ENCODE peak calls at places on chromosomes 2 and 18, in six cellular contexts. N is K562, L is GM12891, C is GM12878, Z is GM12892, A is HepG2. U is an unnamed sample.

GRCh38 chr2:10709290-10709939 is 12.0 kb upstream of the ATP6V1C2 start:
- DNase-seq in N (no peak), L (no peak), C (no peak), Z (no peak), A (peak), U (peak)

GRCh38 chr2:162333968-162334367 is 10.0 kb upstream of the GCA start:
- DNase-seq in N (peak), L (no peak), C (no peak), Z (no peak), A (peak), U (no peak)

GRCh38 chr2:27194538-27195354 is 17.1 kb upstream of the ATRAID start:
- DNase-seq in N (no peak), L (no peak), C (no peak), Z (no peak), A (peak), U (no peak)

GRCh38 chr2:64905338-64906024 is 83.7 kb upstream of the SLC1A4 start:
- DNase-seq in N (no peak), L (no peak), C (no peak), Z (no peak), A (no peak), U (no peak)

GRCh38 chr2:12274591-12274990 is 442.1 kb upstream of the TRIB2 start:
- DNase-seq in N (no peak), L (no peak), C (no peak), Z (no peak), A (no peak), U (no peak)

GRCh38 chr2:60391250-60392013 is 162.0 kb downstream of the BCL11A start:
- DNase-seq in N (no peak), L (no peak), C (no peak), Z (no peak), A (no peak), U (no peak)

GRCh38 chr2:217822296-217823252 is 180.2 kb downstream of the TNS1 start:
- DNase-seq in N (no peak), L (no peak), C (no peak), Z (no peak), A (no peak), U (no peak)

GRCh38 chr18:37778417-37779165 is 213.0 kb upstream of the CELF4 start:
- DNase-seq in N (peak), L (peak), C (no peak), Z (peak), A (peak), U (peak)

GRCh38 chr2:41038408-41038807 is 586.5 kb upstream of the SLC8A1 start:
- DNase-seq in N (no peak), L (no peak), C (no peak), Z (no peak), A (no peak), U (no peak)

GRCh38 chr2:81645750-81646301 is 1341.3 kb upstream of the LRRTM1 start:
- DNase-seq in N (no peak), L (no peak), C (peak), Z (no peak), A (no peak), U (no peak)

GRCh38 chr2:240524963-240525718 is 32.6 kb downstream of the ANKMY1 start:
- DNase-seq in N (no peak), L (no peak), C (no peak), Z (no peak), A (no peak), U (no peak)

GRCh38 chr2:224904390-224904789 is 137.9 kb downstream of the DOCK10 start:
- DNase-seq in N (no peak), L (no peak), C (no peak), Z (no peak), A (no peak), U (no peak)

GRCh38 chr2:197168705-197169104 is 141.9 kb downstream of the ANKRD44 start:
- DNase-seq in N (peak), L (no peak), C (no peak), Z (peak), A (peak), U (peak)

GRCh38 chr18:62420513-62421209 is 95.6 kb downstream of the TNFRSF11A start:
- DNase-seq in N (peak), L (peak), C (peak), Z (no peak), A (peak), U (no peak)

GRCh38 chr18:62418258-62418657 is 93.1 kb downstream of the TNFRSF11A start:
- DNase-seq in N (no peak), L (no peak), C (no peak), Z (no peak), A (no peak), U (no peak)

GRCh38 chr18:62425465-62426190 is 97.2 kb upstream of the ZCCHC2 start:
- DNase-seq in N (peak), L (no peak), C (no peak), Z (no peak), A (peak), U (peak)

DNA sequence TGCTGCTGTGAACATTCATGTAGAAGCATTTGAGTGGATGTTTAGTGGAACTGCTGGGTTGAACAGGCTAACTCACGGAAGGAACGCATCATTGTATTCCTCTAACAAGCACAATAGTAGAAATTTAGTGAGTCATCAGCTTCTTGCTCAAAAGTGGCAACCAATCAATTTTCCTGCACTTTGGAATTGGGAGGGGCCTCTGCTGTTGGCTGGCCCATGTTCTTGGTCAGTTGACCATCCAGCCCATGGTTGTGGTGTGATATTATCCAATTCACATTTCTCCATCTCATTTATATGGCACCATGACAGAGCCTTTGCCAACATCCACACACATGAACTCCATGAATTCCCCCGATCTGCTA is 95.0 kb downstream of the TNFRSF11A start:
- DNase-seq in N (peak), L (no peak), C (no peak), Z (no peak), A (peak), U (no peak)
- TF ChIP-seq TAF1 in N (no peak), L (no peak), C (no peak), Z (no peak), A (no peak), U (no peak)

DNA sequence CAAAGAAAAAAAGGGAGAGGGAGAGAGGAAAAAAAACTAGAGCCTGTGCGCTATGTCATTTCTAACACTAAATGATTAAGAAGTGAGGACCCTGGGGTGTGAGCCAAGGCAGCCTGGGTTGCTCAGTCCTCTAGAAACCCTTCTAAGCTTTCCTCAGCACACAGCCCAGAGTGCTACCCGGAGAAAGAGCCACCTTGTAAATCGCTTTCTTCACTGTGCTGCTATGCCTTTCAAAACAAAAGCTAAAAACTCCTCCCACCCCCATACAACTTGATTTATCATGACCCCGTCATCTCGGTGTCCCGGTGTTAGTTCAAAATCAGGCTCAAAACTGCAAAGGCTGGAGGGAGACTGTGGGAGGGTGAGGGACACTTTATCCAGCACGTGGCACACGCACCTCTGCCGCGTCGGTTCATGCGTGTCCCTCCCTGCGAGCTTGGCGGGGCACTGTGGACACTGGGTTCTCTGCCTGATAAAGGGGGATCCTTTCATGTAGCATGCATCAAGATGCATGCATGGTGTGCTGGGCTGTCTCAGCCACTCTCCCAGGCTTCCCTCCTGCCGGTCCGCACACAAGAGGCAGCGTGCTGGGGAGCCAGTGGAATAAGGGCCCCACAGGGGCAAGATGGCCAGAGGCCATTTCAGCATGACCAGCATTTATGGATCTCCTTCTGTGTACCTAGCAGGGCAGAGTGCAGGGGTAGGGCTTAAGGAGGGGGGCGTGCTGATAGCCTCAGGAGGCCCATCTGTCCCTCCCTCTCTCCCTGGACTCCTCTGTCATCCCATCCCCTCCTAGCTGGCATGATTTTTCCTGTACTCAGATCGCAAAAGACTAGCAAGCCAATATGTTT is 170.4 kb downstream of the SMAD7 start:
- DNase-seq in N (peak), L (no peak), C (no peak), Z (no peak), A (no peak), U (peak)
- TF ChIP-seq TAF1 in N (no peak), L (no peak), C (no peak), Z (no peak), A (no peak), U (no peak)

DNA sequence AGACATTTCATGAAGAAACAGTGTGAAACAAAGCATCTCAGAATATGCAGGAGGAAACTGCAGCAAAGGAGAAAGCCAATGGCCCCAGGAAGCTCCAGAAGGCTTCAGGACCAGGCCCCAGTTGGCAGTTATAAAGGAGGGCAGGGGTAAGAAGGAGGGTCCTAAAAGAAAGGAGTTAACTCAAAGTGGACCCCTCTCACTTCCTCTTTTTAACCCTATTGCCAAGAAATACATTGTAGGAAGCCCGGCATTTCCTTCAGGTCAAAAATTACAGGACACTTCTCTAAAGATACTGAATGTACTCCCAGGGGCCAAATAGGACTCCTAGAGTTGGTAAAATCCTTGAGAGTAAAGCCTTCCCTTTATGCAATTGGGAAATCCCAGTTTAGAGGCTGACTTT is 77.1 kb upstream of the TGFA start:
- DNase-seq in N (no peak), L (no peak), C (no peak), Z (no peak), A (no peak), U (no peak)
- TF ChIP-seq TAF1 in N (no peak), L (no peak), C (no peak), Z (no peak), A (no peak), U (no peak)

GRCh38 chr2:226915846-226916360 is 80.0 kb downstream of the RHBDD1 start:
- DNase-seq in N (no peak), L (no peak), C (no peak), Z (no peak), A (no peak), U (no peak)
- TF ChIP-seq TAF1 in N (no peak), L (no peak), C (no peak), Z (no peak), A (no peak), U (no peak)